ENCODE peak calls at places on chromosomes 5 and 9, in nine cellular contexts. X is WERI-Rb-1, G is cardiac muscle cell, M is PC-9, W is ovary, E is hepatocyte, Z is heart right ventricle, J is GM06990, B is adrenal gland. H is an unnamed sample.

GRCh38 chr5:126414874-126415502 is 8.2 kb upstream of the GRAMD2B start:
- DNase-seq in X (no peak), G (peak; percentile 62), M (no peak), W (peak; percentile 68), E (peak; percentile 16), Z (no peak), J (no peak), B (peak; percentile 59), H (peak; percentile 28)

GRCh38 chr5:168443950-168444700 is 42.1 kb upstream of the RARS1 start:
- DNase-seq in X (no peak), G (no peak), M (no peak), W (no peak), E (no peak), Z (no peak), J (no peak), B (no peak), H (no peak)

GRCh38 chr5:78562719-78563330 is 85.7 kb downstream of the LHFPL2 start:
- DNase-seq in X (peak; percentile 78), G (no peak), M (no peak), W (no peak), E (no peak), Z (no peak), J (no peak), B (no peak), H (no peak)

GRCh38 chr5:176979669-176980068 is 26.9 kb downstream of the UIMC1 start:
- DNase-seq in X (no peak), G (no peak), M (no peak), W (no peak), E (no peak), Z (no peak), J (no peak), B (no peak), H (no peak)

GRCh38 chr9:70410368-70410767 is 4.1 kb downstream of the KLF9 start:
- DNase-seq in X (no peak), G (no peak), M (no peak), W (peak; percentile 19), E (no peak), Z (no peak), J (no peak), B (no peak), H (no peak)

GRCh38 chr5:33997331-33997983 is 10.4 kb downstream of the AMACR start:
- DNase-seq in X (peak; percentile 21), G (peak; percentile 67), M (peak; percentile 55), W (peak; percentile 53), E (peak; percentile 75), Z (no peak), J (no peak), B (peak; percentile 87), H (peak; percentile 70)

GRCh38 chr5:127296321-127296720 is 5.7 kb downstream of the MEGF10 start:
- DNase-seq in X (no peak), G (no peak), M (no peak), W (no peak), E (no peak), Z (no peak), J (no peak), B (no peak), H (peak; percentile 86)

GRCh38 chr5:135466178-135467050 is 14.3 kb upstream of the TIFAB start:
- DNase-seq in X (peak; percentile 85), G (peak; percentile 89), M (peak; percentile 71), W (peak; percentile 65), E (peak; percentile 90), Z (peak; percentile 80), J (peak; percentile 63), B (peak; percentile 81), H (peak; percentile 33)

GRCh38 chr5:89073045-89073444 is 190.1 kb upstream of the MEF2C start:
- DNase-seq in X (no peak), G (no peak), M (no peak), W (no peak), E (no peak), Z (no peak), J (no peak), B (no peak), H (no peak)

GRCh38 chr9:129166962-129167557 is 11.0 kb downstream of the IER5L start:
- DNase-seq in X (no peak), G (no peak), M (peak; percentile 89), W (peak; percentile 83), E (peak; percentile 92), Z (peak; percentile 66), J (no peak), B (peak; percentile 75), H (peak; percentile 93)
- H3K4me3 ChIP-seq in X (no peak overlapping the region), G (no peak overlapping the region), M (peak overlapping the region; percentile 56), W (no peak overlapping the region), E (no peak overlapping the region), Z (peak overlapping the region; percentile 35), J (no peak overlapping the region), B (no peak overlapping the region), H (peak overlapping the region; percentile 29)

GRCh38 chr9:91660295-91660589 is 236.6 kb upstream of the NFIL3 start:
- DNase-seq in X (no peak), G (no peak), M (no peak), W (no peak), E (no peak), Z (no peak), J (no peak), B (no peak), H (no peak)

GRCh38 chr9:91657501-91657900 is 233.9 kb upstream of the NFIL3 start:
- DNase-seq in X (no peak), G (no peak), M (no peak), W (no peak), E (no peak), Z (no peak), J (no peak), B (no peak), H (no peak)

GRCh38 chr9:91658513-91659105 is 235.0 kb upstream of the NFIL3 start:
- DNase-seq in X (no peak), G (no peak), M (no peak), W (no peak), E (no peak), Z (peak; percentile 15), J (no peak), B (no peak), H (no peak)

GRCh38 chr9:91655664-91656063 is 232.0 kb upstream of the NFIL3 start:
- DNase-seq in X (no peak), G (no peak), M (no peak), W (no peak), E (no peak), Z (no peak), J (no peak), B (no peak), H (no peak)

GRCh38 chr9:91659529-91660294 is 236.1 kb upstream of the NFIL3 start:
- DNase-seq in X (peak; percentile 46), G (peak; percentile 45), M (no peak), W (peak; percentile 22), E (peak; percentile 52), Z (no peak), J (no peak), B (no peak), H (peak; percentile 34)
- TF ChIP-seq CTCF in X (peak; percentile 88), G (peak; percentile 54), M (peak; percentile 30), W (no peak), E (peak; percentile 57), Z (peak; percentile 30), J (peak; percentile 12), B (peak; percentile 27), H (peak; percentile 66)

GRCh38 chr5:80686757-80687156 is 32.0 kb upstream of the DHFR start:
- DNase-seq in X (no peak), G (no peak), M (no peak), W (no peak), E (no peak), Z (no peak), J (no peak), B (no peak), H (peak; percentile 15)
- H3K27me3 ChIP-seq in X (no peaks in the 10 kb centered on the region), G (no peaks in the 10 kb centered on the region), M (no peaks in the 10 kb centered on the region), W (no peaks in the 10 kb centered on the region), E (no peaks in the 10 kb centered on the region), Z (no peaks in the 10 kb centered on the region), J (no peaks in the 10 kb centered on the region), B (no peaks in the 10 kb centered on the region), H (no peaks in the 10 kb centered on the region)

GRCh38 chr5:76427481-76428140 is 24.5 kb downstream of the IQGAP2 start:
- DNase-seq in X (peak; percentile 62), G (no peak), M (no peak), W (no peak), E (no peak), Z (no peak), J (no peak), B (no peak), H (no peak)
- H3K4me3 ChIP-seq in X (no peak overlapping the region), G (no peak overlapping the region), M (no peak overlapping the region), W (no peak overlapping the region), E (no peak overlapping the region), Z (no peak overlapping the region), J (no peak overlapping the region), B (no peak overlapping the region), H (no peak overlapping the region)

GRCh38 chr5:178150977-178151734 is 2.5 kb downstream of the NHP2 start:
- DNase-seq in X (peak; percentile 31), G (no peak), M (no peak), W (no peak), E (no peak), Z (no peak), J (no peak), B (peak; percentile 49), H (no peak)
- TF ChIP-seq CTCF in X (peak; percentile 47), G (no peak), M (no peak), W (no peak), E (no peak), Z (no peak), J (no peak), B (no peak), H (peak; percentile 25)

GRCh38 chr9:84139296-84140100 is 158.9 kb downstream of the RMI1 start:
- DNase-seq in X (no peak), G (no peak), M (peak; percentile 31), W (peak; percentile 36), E (peak; percentile 21), Z (no peak), J (no peak), B (peak; percentile 74), H (peak; percentile 38)
- H3K27me3 ChIP-seq in X (no peaks in the 10 kb centered on the region), G (peaks cover 63% of the 10 kb centered on the region), M (no peaks in the 10 kb centered on the region), W (no peaks in the 10 kb centered on the region), E (peaks cover 57% of the 10 kb centered on the region), Z (peaks cover 42% of the 10 kb centered on the region), J (no peaks in the 10 kb centered on the region), B (peaks cover 7% of the 10 kb centered on the region), H (peaks cover 10% of the 10 kb centered on the region)

GRCh38 chr5:154858972-154859950 is 834 bp downstream of the CNOT8 start:
- DNase-seq in X (no peak), G (no peak), M (no peak), W (no peak), E (peak; percentile 5), Z (no peak), J (peak; percentile 29), B (no peak), H (peak; percentile 29)

GRCh38 chr5:154857534-154858250 is 735 bp upstream of the CNOT8 start:
- DNase-seq in X (peak; percentile 95), G (peak; percentile 96), M (peak; percentile 94), W (peak; percentile 98), E (peak; percentile 97), Z (peak; percentile 92), J (peak; percentile 85), B (peak; percentile 97), H (peak; percentile 84)

GRCh38 chr5:154860123-154860522 is 1.7 kb downstream of the CNOT8 start:
- DNase-seq in X (no peak), G (no peak), M (peak; percentile 44), W (no peak), E (no peak), Z (no peak), J (no peak), B (peak; percentile 84), H (peak; percentile 75)

GRCh38 chr5:154858251-154858971 is at the start of gene CNOT8:
- DNase-seq in X (peak; percentile 99), G (peak; percentile 99), M (peak; percentile 99), W (peak; percentile 98), E (peak; percentile 98), Z (peak; percentile 99), J (peak; percentile 98), B (peak; percentile 99), H (peak; percentile 79)

GRCh38 chr5:154857091-154857533 is 1.3 kb upstream of the CNOT8 start:
- DNase-seq in X (no peak), G (no peak), M (no peak), W (peak; percentile 86), E (no peak), Z (peak; percentile 88), J (no peak), B (no peak), H (peak; percentile 39)
- H3K4me3 ChIP-seq in X (peak overlapping the region; percentile 91), G (peak overlapping the region; percentile 83), M (peak overlapping the region; percentile 88), W (peak overlapping the region; percentile 63), E (peak overlapping the region; percentile 58), Z (peak overlapping the region; percentile 78), J (peak overlapping the region; percentile 68), B (peak overlapping the region; percentile 7), H (peak overlapping the region; percentile 74)